ENCODE peak calls at places on chromosomes 5 and 9, in nine cellular contexts. One of them, this sample, is unnamed.

GRCh38 chr9:97411440-97411788 is 482 bp upstream of the TDRD7 start:
- DNase-seq in nephron progenitor cell: no peak
- DNase-seq in suprapubic skin: no peak
- DNase-seq in brain microvascular endothelial cell: no peak
- DNase-seq in AG09309: no peak
- DNase-seq in IMR-90: no peak
- DNase-seq in epithelial cell of esophagus: no peak
- DNase-seq in foreskin fibroblast: no peak
- DNase-seq in astrocyte: no peak
- DNase-seq in this sample: no peak

GRCh38 chr9:129550199-129550839 is 70.6 kb downstream of the C9orf50 start:
- DNase-seq in nephron progenitor cell: peak
- DNase-seq in suprapubic skin: no peak
- DNase-seq in brain microvascular endothelial cell: peak
- DNase-seq in AG09309: peak
- DNase-seq in IMR-90: peak
- DNase-seq in epithelial cell of esophagus: peak
- DNase-seq in foreskin fibroblast: peak
- DNase-seq in astrocyte: peak
- DNase-seq in this sample: no peak

GRCh38 chr5:96871022-96871388 is 5.3 kb upstream of the ERAP2 start:
- DNase-seq in nephron progenitor cell: no peak
- DNase-seq in suprapubic skin: no peak
- DNase-seq in brain microvascular endothelial cell: no peak
- DNase-seq in AG09309: no peak
- DNase-seq in IMR-90: no peak
- DNase-seq in epithelial cell of esophagus: no peak
- DNase-seq in foreskin fibroblast: no peak
- DNase-seq in astrocyte: no peak
- DNase-seq in this sample: no peak

GRCh38 chr5:96626956-96627355 is 35.2 kb upstream of the CAST start:
- DNase-seq in nephron progenitor cell: no peak
- DNase-seq in suprapubic skin: no peak
- DNase-seq in brain microvascular endothelial cell: peak
- DNase-seq in AG09309: peak
- DNase-seq in IMR-90: peak
- DNase-seq in epithelial cell of esophagus: peak
- DNase-seq in foreskin fibroblast: peak
- DNase-seq in astrocyte: peak
- DNase-seq in this sample: no peak

GRCh38 chr9:77595426-77596051 is 52.6 kb downstream of the GNA14 start:
- DNase-seq in nephron progenitor cell: no peak
- DNase-seq in suprapubic skin: no peak
- DNase-seq in brain microvascular endothelial cell: no peak
- DNase-seq in AG09309: no peak
- DNase-seq in IMR-90: no peak
- DNase-seq in epithelial cell of esophagus: no peak
- DNase-seq in foreskin fibroblast: no peak
- DNase-seq in astrocyte: no peak
- DNase-seq in this sample: no peak

GRCh38 chr9:70480405-70480980 is 66.0 kb upstream of the KLF9 start:
- DNase-seq in nephron progenitor cell: no peak
- DNase-seq in suprapubic skin: peak
- DNase-seq in brain microvascular endothelial cell: peak
- DNase-seq in AG09309: no peak
- DNase-seq in IMR-90: peak
- DNase-seq in epithelial cell of esophagus: peak
- DNase-seq in foreskin fibroblast: peak
- DNase-seq in astrocyte: peak
- DNase-seq in this sample: peak

GRCh38 chr9:108691614-108692013 is 164.2 kb downstream of the ACTL7B start:
- DNase-seq in nephron progenitor cell: no peak
- DNase-seq in suprapubic skin: no peak
- DNase-seq in brain microvascular endothelial cell: no peak
- DNase-seq in AG09309: no peak
- DNase-seq in IMR-90: no peak
- DNase-seq in epithelial cell of esophagus: peak
- DNase-seq in foreskin fibroblast: no peak
- DNase-seq in astrocyte: no peak
- DNase-seq in this sample: no peak

GRCh38 chr9:134551657-134552348 is 89.8 kb upstream of the COL5A1 start:
- DNase-seq in nephron progenitor cell: no peak
- DNase-seq in suprapubic skin: no peak
- DNase-seq in brain microvascular endothelial cell: peak
- DNase-seq in AG09309: peak
- DNase-seq in IMR-90: peak
- DNase-seq in epithelial cell of esophagus: no peak
- DNase-seq in foreskin fibroblast: peak
- DNase-seq in astrocyte: peak
- DNase-seq in this sample: peak

GRCh38 chr9:120110520-120110919 is 469.4 kb downstream of the CDK5RAP2 start:
- DNase-seq in nephron progenitor cell: no peak
- DNase-seq in suprapubic skin: no peak
- DNase-seq in brain microvascular endothelial cell: no peak
- DNase-seq in AG09309: no peak
- DNase-seq in IMR-90: no peak
- DNase-seq in epithelial cell of esophagus: no peak
- DNase-seq in foreskin fibroblast: no peak
- DNase-seq in astrocyte: no peak
- DNase-seq in this sample: no peak

GRCh38 chr9:120107138-120107537 is 472.8 kb downstream of the CDK5RAP2 start:
- DNase-seq in nephron progenitor cell: no peak
- DNase-seq in suprapubic skin: no peak
- DNase-seq in brain microvascular endothelial cell: no peak
- DNase-seq in AG09309: no peak
- DNase-seq in IMR-90: no peak
- DNase-seq in epithelial cell of esophagus: no peak
- DNase-seq in foreskin fibroblast: no peak
- DNase-seq in astrocyte: no peak
- DNase-seq in this sample: no peak

GRCh38 chr9:120104771-120105170 is 475.2 kb downstream of the CDK5RAP2 start:
- DNase-seq in nephron progenitor cell: no peak
- DNase-seq in suprapubic skin: no peak
- DNase-seq in brain microvascular endothelial cell: no peak
- DNase-seq in AG09309: no peak
- DNase-seq in IMR-90: no peak
- DNase-seq in epithelial cell of esophagus: peak
- DNase-seq in foreskin fibroblast: no peak
- DNase-seq in astrocyte: no peak
- DNase-seq in this sample: no peak

DNA sequence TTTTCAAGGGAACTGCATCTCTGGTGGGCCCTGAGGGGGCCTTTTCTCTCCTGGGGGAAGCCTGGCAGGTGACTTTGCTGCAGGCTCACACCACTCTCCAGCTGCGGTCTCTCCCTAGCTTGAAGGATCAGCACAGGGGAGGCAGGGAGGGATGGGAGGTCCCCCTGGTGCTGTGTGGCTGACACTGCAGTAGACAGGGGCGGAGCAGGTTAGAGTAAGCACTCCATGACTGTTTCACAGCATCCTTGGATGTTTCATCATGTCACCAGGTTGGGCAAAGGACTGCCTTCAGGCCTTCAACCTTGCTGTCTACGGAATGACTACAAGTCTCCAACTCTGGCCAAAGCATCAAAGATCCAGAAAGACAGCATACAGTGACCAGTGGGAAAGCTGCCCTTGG is 470.7 kb downstream of the CDK5RAP2 start:
- DNase-seq in nephron progenitor cell: peak
- DNase-seq in suprapubic skin: no peak
- DNase-seq in brain microvascular endothelial cell: no peak
- DNase-seq in AG09309: no peak
- DNase-seq in IMR-90: no peak
- DNase-seq in epithelial cell of esophagus: no peak
- DNase-seq in foreskin fibroblast: no peak
- DNase-seq in astrocyte: no peak
- DNase-seq in this sample: no peak
- TF ChIP-seq CTCF in nephron progenitor cell: peak
- TF ChIP-seq CTCF in suprapubic skin: no peak
- TF ChIP-seq CTCF in brain microvascular endothelial cell: peak
- TF ChIP-seq CTCF in AG09309: no peak
- TF ChIP-seq CTCF in IMR-90: peak
- TF ChIP-seq CTCF in epithelial cell of esophagus: no peak
- TF ChIP-seq CTCF in foreskin fibroblast: no peak
- TF ChIP-seq CTCF in astrocyte: no peak
- TF ChIP-seq CTCF in this sample: peak

DNA sequence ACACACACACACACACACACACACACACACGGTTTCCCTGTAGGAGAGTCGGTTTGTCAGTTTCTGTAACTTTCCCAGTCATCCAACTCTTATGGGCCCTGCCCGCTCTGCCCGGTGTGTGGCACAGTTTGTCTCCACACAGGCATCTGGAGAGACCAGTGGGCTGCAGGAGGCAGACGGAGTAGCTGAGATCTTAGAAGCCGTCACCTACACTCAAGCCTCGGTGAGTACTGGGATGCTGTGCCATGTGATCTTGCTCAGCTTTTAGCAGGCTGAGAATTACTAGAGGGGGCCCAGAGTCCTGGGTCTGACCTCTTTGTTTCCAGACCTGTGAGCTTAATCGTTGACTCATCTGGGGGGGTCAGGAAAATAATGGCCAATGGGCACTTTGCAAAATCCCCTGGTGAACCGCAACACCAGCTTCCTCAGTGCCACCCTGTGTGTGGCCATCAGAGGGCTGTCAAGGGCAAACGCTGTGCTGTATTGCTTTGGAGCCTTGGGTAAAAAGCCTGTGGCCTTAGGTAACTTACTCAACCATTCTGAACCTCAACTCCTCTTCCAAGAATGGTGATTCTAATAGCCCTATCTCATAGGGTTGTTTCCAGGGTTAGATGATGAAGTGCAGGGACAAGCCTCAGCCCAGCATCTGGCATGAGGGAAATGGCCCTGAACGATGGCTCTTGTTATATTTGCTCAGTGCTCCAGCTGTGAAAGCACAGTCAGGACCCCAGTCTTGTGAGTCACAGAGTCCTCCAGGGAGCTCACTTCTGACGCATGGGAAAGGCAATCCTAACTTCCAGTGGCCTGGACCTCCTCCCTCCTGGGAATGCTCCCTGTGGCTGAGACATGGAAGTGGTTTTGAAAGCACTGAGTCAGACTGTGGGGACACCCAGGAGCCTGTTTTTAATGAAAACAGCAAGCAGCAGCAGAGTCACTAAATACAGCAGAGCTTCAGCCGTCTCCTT is 45.6 kb downstream of the COL15A1 start:
- DNase-seq in nephron progenitor cell: no peak
- DNase-seq in suprapubic skin: peak
- DNase-seq in brain microvascular endothelial cell: peak
- DNase-seq in AG09309: peak
- DNase-seq in IMR-90: peak
- DNase-seq in epithelial cell of esophagus: peak
- DNase-seq in foreskin fibroblast: peak
- DNase-seq in astrocyte: peak
- DNase-seq in this sample: no peak
- TF ChIP-seq CTCF in nephron progenitor cell: no peak
- TF ChIP-seq CTCF in suprapubic skin: no peak
- TF ChIP-seq CTCF in brain microvascular endothelial cell: peak
- TF ChIP-seq CTCF in AG09309: peak
- TF ChIP-seq CTCF in IMR-90: peak
- TF ChIP-seq CTCF in epithelial cell of esophagus: no peak
- TF ChIP-seq CTCF in foreskin fibroblast: peak
- TF ChIP-seq CTCF in astrocyte: peak
- TF ChIP-seq CTCF in this sample: peak

GRCh38 chr5:112289465-112289864 is 129.6 kb downstream of the EPB41L4A start:
- DNase-seq in nephron progenitor cell: no peak
- DNase-seq in suprapubic skin: no peak
- DNase-seq in brain microvascular endothelial cell: no peak
- DNase-seq in AG09309: no peak
- DNase-seq in IMR-90: no peak
- DNase-seq in epithelial cell of esophagus: peak
- DNase-seq in foreskin fibroblast: no peak
- DNase-seq in astrocyte: no peak
- DNase-seq in this sample: no peak
- TF ChIP-seq CTCF in nephron progenitor cell: no peak
- TF ChIP-seq CTCF in suprapubic skin: no peak
- TF ChIP-seq CTCF in brain microvascular endothelial cell: no peak
- TF ChIP-seq CTCF in AG09309: no peak
- TF ChIP-seq CTCF in IMR-90: no peak
- TF ChIP-seq CTCF in epithelial cell of esophagus: no peak
- TF ChIP-seq CTCF in foreskin fibroblast: no peak
- TF ChIP-seq CTCF in astrocyte: no peak
- TF ChIP-seq CTCF in this sample: no peak

GRCh38 chr5:34656700-34657549 is 797 bp downstream of the RAI14 start:
- DNase-seq in nephron progenitor cell: peak
- DNase-seq in suprapubic skin: no peak
- DNase-seq in brain microvascular endothelial cell: no peak
- DNase-seq in AG09309: no peak
- DNase-seq in IMR-90: no peak
- DNase-seq in epithelial cell of esophagus: peak
- DNase-seq in foreskin fibroblast: peak
- DNase-seq in astrocyte: no peak
- DNase-seq in this sample: peak

GRCh38 chr5:34657550-34657921 is 1.4 kb downstream of the RAI14 start:
- DNase-seq in nephron progenitor cell: peak
- DNase-seq in suprapubic skin: no peak
- DNase-seq in brain microvascular endothelial cell: no peak
- DNase-seq in AG09309: no peak
- DNase-seq in IMR-90: peak
- DNase-seq in epithelial cell of esophagus: peak
- DNase-seq in foreskin fibroblast: peak
- DNase-seq in astrocyte: peak
- DNase-seq in this sample: no peak

GRCh38 chr5:34658023-34658422 is 1.9 kb downstream of the RAI14 start:
- DNase-seq in nephron progenitor cell: no peak
- DNase-seq in suprapubic skin: no peak
- DNase-seq in brain microvascular endothelial cell: peak
- DNase-seq in AG09309: no peak
- DNase-seq in IMR-90: peak
- DNase-seq in epithelial cell of esophagus: peak
- DNase-seq in foreskin fibroblast: peak
- DNase-seq in astrocyte: peak
- DNase-seq in this sample: no peak

GRCh38 chr5:34655354-34655991 is 655 bp upstream of the RAI14 start:
- DNase-seq in nephron progenitor cell: peak
- DNase-seq in suprapubic skin: no peak
- DNase-seq in brain microvascular endothelial cell: peak
- DNase-seq in AG09309: peak
- DNase-seq in IMR-90: peak
- DNase-seq in epithelial cell of esophagus: peak
- DNase-seq in foreskin fibroblast: peak
- DNase-seq in astrocyte: peak
- DNase-seq in this sample: no peak

DNA sequence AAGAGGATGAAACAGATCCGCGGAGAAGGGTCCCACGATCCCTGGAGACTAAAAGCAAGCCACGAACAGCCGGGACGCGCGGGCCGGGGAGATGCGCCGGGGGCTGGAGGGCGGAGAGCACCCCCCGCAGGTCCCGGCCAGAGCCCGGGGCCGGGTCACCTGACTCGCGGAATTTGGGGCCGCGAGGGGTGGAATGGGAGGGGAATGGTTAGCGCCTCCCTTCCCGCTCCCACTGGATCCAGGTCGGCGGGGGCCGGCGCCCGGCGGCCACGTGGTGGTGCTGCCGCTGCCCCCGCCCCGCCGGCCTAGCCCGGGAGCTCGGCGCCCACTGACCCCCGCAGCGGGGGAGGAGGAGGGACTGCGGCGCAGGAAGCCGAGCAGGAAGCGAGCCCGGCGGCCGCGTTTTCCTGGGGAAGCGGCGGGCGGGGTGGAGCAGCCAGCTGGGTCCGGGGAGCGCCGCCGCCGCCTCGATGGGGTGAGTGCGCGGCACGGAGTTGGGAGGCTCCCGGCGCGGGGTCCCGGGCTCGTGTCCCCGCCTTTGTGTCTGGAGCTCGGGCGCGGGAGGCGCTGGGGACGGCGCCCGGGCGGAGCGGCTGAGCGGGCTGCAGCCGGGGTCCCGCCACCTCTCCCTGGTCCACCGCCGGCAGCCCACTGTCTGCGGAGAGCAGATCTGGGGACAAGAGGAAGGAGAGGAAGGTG is at the start of gene RAI14:
- DNase-seq in nephron progenitor cell: peak
- DNase-seq in suprapubic skin: peak
- DNase-seq in brain microvascular endothelial cell: peak
- DNase-seq in AG09309: no peak
- DNase-seq in IMR-90: peak
- DNase-seq in epithelial cell of esophagus: peak
- DNase-seq in foreskin fibroblast: peak
- DNase-seq in astrocyte: peak
- DNase-seq in this sample: peak
- TF ChIP-seq CTCF in nephron progenitor cell: no peak
- TF ChIP-seq CTCF in suprapubic skin: peak
- TF ChIP-seq CTCF in brain microvascular endothelial cell: no peak
- TF ChIP-seq CTCF in AG09309: no peak
- TF ChIP-seq CTCF in IMR-90: peak
- TF ChIP-seq CTCF in epithelial cell of esophagus: no peak
- TF ChIP-seq CTCF in foreskin fibroblast: no peak
- TF ChIP-seq CTCF in astrocyte: no peak
- TF ChIP-seq CTCF in this sample: peak